ENCODE peak calls at places on chromosomes 12 and 14, in five cellular contexts. I is HepG2, K is K562, U is GM12878, M is H1. X is an unnamed sample.

GRCh38 chr12:28958553-28959195 is 190.4 kb upstream of the FAR2 start:
- DNase-seq in I (no peak), K (no peak), U (no peak), M (no peak), X (no peak)

GRCh38 chr14:103846569-103847438 is 571 bp downstream of the PPP1R13B start:
- DNase-seq in I (no peak), K (peak; percentile 42), U (no peak), M (peak; percentile 60), X (no peak)

GRCh38 chr14:35221462-35221861 is 70.7 kb upstream of the PSMA6 start:
- DNase-seq in I (no peak), K (no peak), U (no peak), M (no peak), X (no peak)

GRCh38 chr12:1907652-1908611 is 10.5 kb downstream of the CACNA2D4 start:
- DNase-seq in I (no peak), K (peak; percentile 12), U (no peak), M (peak; percentile 42), X (no peak)

GRCh38 chr12:102394200-102394599 is 86.2 kb downstream of the IGF1 start:
- DNase-seq in I (no peak), K (no peak), U (no peak), M (no peak), X (no peak)

GRCh38 chr12:51270847-51271518 is 768 bp upstream of the SMAGP start:
- DNase-seq in I (peak; percentile 56), K (no peak), U (no peak), M (no peak), X (peak; percentile 35)

GRCh38 chr14:31326111-31326510 is 94.2 kb downstream of the HEATR5A start:
- DNase-seq in I (peak; percentile 26), K (no peak), U (no peak), M (no peak), X (no peak)

GRCh38 chr12:109385339-109386078 is 37.8 kb downstream of the MYO1H start:
- DNase-seq in I (peak; percentile 32), K (peak; percentile 12), U (no peak), M (no peak), X (peak; percentile 51)

GRCh38 chr12:119328111-119328510 is 6.4 kb upstream of the CCDC60 start:
- DNase-seq in I (peak; percentile 6), K (peak; percentile 44), U (no peak), M (peak; percentile 77), X (peak; percentile 43)

GRCh38 chr12:54360717-54361456 is 3.4 kb downstream of the GPR84 start:
- DNase-seq in I (peak; percentile 82), K (peak; percentile 54), U (no peak), M (peak; percentile 93), X (peak; percentile 88)

GRCh38 chr12:88756153-88756552 is 175.9 kb upstream of the KITLG start:
- DNase-seq in I (no peak), K (no peak), U (no peak), M (no peak), X (no peak)

GRCh38 chr14:103067231-103067954 is 10.0 kb upstream of the CDC42BPB start:
- DNase-seq in I (no peak), K (no peak), U (no peak), M (no peak), X (peak; percentile 79)

GRCh38 chr12:12534134-12534866 is 28.4 kb downstream of the DUSP16 start:
- DNase-seq in I (peak; percentile 19), K (no peak), U (no peak), M (no peak), X (no peak)

GRCh38 chr12:126883737-126884136 is 1383.2 kb upstream of the TMEM132C start:
- DNase-seq in I (no peak), K (no peak), U (no peak), M (no peak), X (no peak)

GRCh38 chr12:126874427-126875026 is 1392.4 kb upstream of the TMEM132C start:
- DNase-seq in I (peak; percentile 15), K (peak; percentile 79), U (peak; percentile 1), M (peak; percentile 89), X (peak; percentile 63)

DNA sequence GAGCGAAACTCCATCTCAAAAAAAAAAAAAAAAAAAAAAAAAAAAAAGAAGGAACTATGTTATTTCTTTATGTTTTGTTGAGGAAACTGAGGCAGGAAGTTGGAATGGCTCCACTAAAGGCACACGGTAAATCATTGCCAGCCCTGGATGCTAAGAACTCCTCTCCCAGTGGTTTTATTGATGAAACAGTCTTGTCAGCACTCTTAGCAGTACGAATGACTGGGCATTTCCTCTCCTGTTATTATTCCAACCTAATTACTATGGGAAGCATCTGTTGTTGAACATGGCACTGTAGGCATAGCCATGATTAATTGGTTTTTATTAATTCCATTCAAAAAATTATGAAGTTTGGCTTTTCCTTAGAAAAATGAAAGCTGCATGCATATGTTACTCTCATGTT is 1387.2 kb upstream of the TMEM132C start:
- DNase-seq in I (no peak), K (no peak), U (no peak), M (no peak), X (no peak)
- TF ChIP-seq HDAC2 in I (no peak), K (no peak), U (no peak), M (no peak), X (no peak)

DNA sequence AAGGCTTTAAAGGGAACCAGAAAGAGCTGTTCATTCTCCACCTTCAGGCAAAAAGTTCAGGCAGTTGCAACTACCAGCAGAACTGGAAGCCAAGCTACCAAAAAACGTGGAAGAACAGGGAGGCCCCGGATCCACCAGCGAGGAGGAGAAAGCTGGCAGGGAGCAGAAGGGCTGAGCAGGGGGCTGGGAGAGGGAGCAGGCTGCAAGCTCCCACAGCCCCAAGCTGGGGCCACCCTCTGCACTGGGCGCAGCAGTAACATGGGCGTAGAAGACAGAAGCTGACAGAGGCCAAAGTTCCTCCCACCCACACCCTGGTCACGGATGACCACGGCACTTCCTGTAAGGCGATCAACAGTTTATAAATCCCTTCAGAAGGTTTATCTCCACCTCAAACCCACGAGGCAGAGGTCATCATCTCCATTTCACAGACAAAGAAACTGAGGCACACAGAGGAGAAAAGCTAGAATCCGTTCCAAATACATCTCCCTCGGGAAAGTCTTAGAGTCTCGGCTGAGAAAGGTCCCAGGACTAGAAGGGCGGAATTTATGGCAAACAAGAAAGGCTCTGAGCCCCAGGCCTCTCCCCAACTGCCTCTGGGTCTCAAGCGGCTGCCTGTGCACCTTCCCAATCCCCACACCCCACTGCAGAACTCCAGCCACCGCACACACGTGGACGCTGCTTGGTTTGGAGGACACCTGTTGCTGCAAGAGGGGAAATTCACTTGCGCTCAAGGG is 1.8 kb downstream of the CCDC85C start:
- DNase-seq in I (peak; percentile 31), K (no peak), U (no peak), M (no peak), X (no peak)
- TF ChIP-seq HDAC2 in I (no peak), K (no peak), U (no peak), M (no peak), X (no peak)

DNA sequence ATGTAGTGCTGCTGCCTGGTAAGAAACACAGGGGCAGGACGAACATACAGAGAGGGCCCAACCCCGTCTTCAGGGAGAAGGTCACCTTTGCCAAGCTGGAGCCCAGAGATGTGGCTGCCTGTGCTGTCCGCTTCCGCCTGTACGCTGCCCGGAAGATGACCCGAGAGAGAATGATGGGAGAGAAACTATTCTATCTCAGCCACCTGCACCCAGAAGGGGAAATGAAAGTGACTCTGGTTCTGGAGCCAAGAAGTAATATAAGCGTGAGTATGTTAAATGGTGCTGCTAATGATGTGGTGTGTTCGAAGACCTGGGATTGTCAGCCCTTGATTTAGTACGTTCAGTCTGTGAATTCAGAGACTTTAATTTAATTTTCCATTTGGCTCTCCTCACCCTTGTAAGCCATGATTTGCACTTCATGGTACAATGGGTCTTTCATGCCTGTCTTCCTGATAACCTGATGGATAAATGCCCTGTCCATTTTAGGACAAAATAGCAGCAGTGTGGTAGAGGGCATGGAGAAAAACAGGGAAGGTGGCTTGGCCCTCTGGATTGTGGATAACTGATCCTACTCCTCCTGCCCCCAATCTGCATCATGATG is 318.9 kb downstream of the SNAPC1 start:
- DNase-seq in I (no peak), K (no peak), U (peak; percentile 75), M (no peak), X (no peak)
- TF ChIP-seq HDAC2 in I (no peak), K (no peak), U (no peak), M (no peak), X (no peak)

GRCh38 chr12:46370792-46371717 is 1.5 kb downstream of the SLC38A2 start:
- DNase-seq in I (peak; percentile 75), K (peak; percentile 77), U (no peak), M (peak; percentile 90), X (peak; percentile 84)
- TF ChIP-seq HDAC2 in I (no peak), K (no peak), U (no peak), M (no peak), X (no peak)

DNA sequence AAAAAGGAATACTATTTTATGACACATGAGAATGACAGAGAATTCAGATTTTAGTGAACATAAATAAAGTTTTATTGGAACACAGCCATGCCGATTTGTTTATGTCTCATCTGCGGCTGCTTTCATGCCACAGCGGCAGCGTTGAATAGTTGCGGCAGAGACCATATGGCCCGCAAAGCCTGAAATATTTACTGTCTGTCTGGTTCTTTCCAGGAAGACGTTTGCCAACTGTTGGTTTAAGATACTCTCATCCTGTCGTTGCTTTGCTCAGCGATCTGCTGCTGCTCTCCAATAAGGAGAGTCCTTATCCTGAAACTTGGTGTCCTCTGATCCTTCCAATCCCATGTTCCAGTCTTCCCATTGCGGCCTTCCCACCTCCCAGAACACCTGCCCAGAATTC is 89.9 kb downstream of the SLC24A4 start:
- DNase-seq in I (no peak), K (no peak), U (no peak), M (no peak), X (no peak)
- TF ChIP-seq HDAC2 in I (no peak), K (no peak), U (no peak), M (no peak), X (no peak)

DNA sequence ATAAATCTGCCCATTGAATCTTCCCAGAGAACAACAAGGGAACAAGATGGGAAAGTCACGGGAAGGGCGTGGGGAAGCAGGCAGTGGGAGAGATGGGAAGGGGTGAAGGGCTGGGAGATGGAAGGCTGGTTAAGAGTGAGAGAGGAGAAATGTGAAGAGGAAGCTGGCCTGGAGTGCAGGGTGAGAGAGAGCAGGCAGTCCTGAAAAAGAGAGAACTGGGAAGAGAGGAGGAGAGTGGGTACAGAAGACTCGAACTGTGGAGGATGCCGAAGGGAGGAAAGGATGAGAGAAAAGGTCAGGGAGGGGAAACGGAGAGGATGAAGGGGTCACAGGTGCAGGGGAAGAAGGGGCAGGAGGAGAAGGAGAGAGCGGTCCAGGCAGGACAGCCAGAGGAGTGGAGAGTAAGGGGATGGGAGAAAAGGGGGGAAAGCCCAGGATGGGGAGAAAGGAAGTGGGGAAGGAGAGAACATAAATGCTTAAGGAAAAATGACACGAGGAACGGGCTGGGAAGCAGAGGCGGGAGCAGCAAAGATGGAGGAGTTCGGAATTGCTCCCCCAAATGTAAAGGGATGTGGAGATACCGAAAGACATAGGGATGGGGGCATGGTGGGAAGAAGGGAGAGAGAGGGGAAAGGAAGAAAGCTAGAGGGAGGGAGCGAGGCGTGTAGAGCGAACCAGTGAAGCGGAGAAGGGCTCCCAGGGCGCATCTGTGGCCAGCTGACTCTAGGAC is 1.2 kb downstream of the PIANP start:
- DNase-seq in I (no peak), K (no peak), U (no peak), M (no peak), X (no peak)
- TF ChIP-seq HDAC2 in I (no peak), K (no peak), U (no peak), M (no peak), X (no peak)

GRCh38 chr12:6552140-6552551 is 3.7 kb downstream of the IFFO1 start:
- DNase-seq in I (no peak), K (no peak), U (no peak), M (no peak), X (no peak)

GRCh38 chr12:6551063-6551461 is 4.8 kb downstream of the IFFO1 start:
- DNase-seq in I (no peak), K (no peak), U (no peak), M (no peak), X (no peak)

GRCh38 chr12:6549379-6550151 is 6.3 kb downstream of the IFFO1 start:
- DNase-seq in I (no peak), K (no peak), U (no peak), M (no peak), X (no peak)

GRCh38 chr12:6551496-6552139 is 4.2 kb downstream of the IFFO1 start:
- DNase-seq in I (no peak), K (no peak), U (no peak), M (no peak), X (no peak)

GRCh38 chr12:6550294-6551062 is 5.4 kb downstream of the IFFO1 start:
- DNase-seq in I (no peak), K (no peak), U (no peak), M (no peak), X (no peak)
- TF ChIP-seq HDAC2 in I (no peak), K (no peak), U (no peak), M (no peak), X (no peak)

X was measured in A549.